ENCODE peak calls at places on chromosomes 12 and 14, in ten cellular contexts. T is cardiac muscle cell; W is breast epithelium; Q is pancreas; M is right atrium auricular region; E is caudate nucleus; U is H9; C is right cardiac atrium; B is HCT116; V is CD8-positive, alpha-beta T cell. H is an unnamed sample.

GRCh38 chr12:79934309-79935020 is 432 bp downstream of the PPP1R12A start:
- DNase-seq in W (peak), C (no peak), T (peak), E (peak), V (no peak), M (no peak), B (no peak), U (peak), Q (peak), H (peak)

GRCh38 chr14:65167072-65167645 is 64.8 kb upstream of the MAX start:
- DNase-seq in U (no peak), W (no peak), E (no peak), M (no peak), Q (no peak), B (no peak), V (no peak), C (no peak), T (no peak), H (no peak)

GRCh38 chr14:50521912-50522341 is 10.4 kb downstream of the MAP4K5 start:
- DNase-seq in Q (no peak), E (no peak), M (no peak), U (no peak), W (no peak), T (no peak), C (no peak), V (no peak), B (no peak), H (no peak)

GRCh38 chr12:70052931-70053497 is 190.2 kb upstream of the CNOT2 start:
- DNase-seq in C (peak), V (no peak), B (peak), M (peak), U (no peak), Q (no peak), T (no peak), W (no peak), E (no peak), H (no peak)

GRCh38 chr12:68743416-68743815 is 2.6 kb upstream of the SLC35E3 start:
- DNase-seq in V (no peak), M (no peak), U (no peak), T (no peak), E (no peak), B (no peak), Q (no peak), C (no peak), W (no peak), H (no peak)

GRCh38 chr12:53991077-53991460 is 6.1 kb downstream of the HOXC10 start:
- DNase-seq in C (no peak), B (no peak), M (no peak), E (no peak), Q (no peak), W (no peak), U (no peak), V (no peak), T (no peak), H (no peak)

GRCh38 chr14:81423504-81423903 is 23.4 kb upstream of the STON2 start:
- DNase-seq in E (no peak), C (peak), U (no peak), B (no peak), Q (no peak), T (no peak), M (no peak), V (no peak), W (no peak), H (no peak)

GRCh38 chr12:53575502-53576264 is 50.5 kb downstream of the ATF7 start:
- DNase-seq in U (no peak), E (no peak), B (no peak), C (no peak), W (no peak), Q (no peak), V (no peak), T (no peak), M (no peak), H (no peak)

GRCh38 chr12:7832059-7832696 is 40.5 kb downstream of the SLC2A14 start:
- DNase-seq in U (peak), V (no peak), B (peak), E (no peak), T (peak), M (no peak), W (no peak), C (no peak), Q (no peak), H (no peak)

GRCh38 chr12:104365921-104366410 is 62.4 kb downstream of the EID3 start:
- DNase-seq in Q (no peak), T (no peak), U (no peak), V (no peak), C (no peak), B (no peak), M (no peak), E (no peak), W (no peak), H (no peak)

GRCh38 chr14:84087986-84088531 is 1441.9 kb upstream of the FLRT2 start:
- DNase-seq in U (no peak), M (no peak), E (no peak), T (no peak), B (no peak), V (no peak), C (no peak), Q (no peak), W (no peak), H (no peak)

GRCh38 chr14:68941820-68942219 is 37.3 kb downstream of the ACTN1 start:
- DNase-seq in Q (peak), V (no peak), B (no peak), T (peak), W (peak), E (no peak), M (peak), C (peak), U (peak), H (peak)

GRCh38 chr14:83958359-83958758 is 1571.6 kb upstream of the FLRT2 start:
- DNase-seq in B (no peak), C (no peak), T (no peak), Q (no peak), M (no peak), V (no peak), W (no peak), U (no peak), E (no peak), H (no peak)

GRCh38 chr12:109358154-109358869 is 10.6 kb downstream of the MYO1H start:
- DNase-seq in T (no peak), B (no peak), V (no peak), M (no peak), Q (no peak), W (no peak), U (no peak), C (no peak), E (no peak), H (no peak)

GRCh38 chr12:6228535-6229223 is 28.5 kb downstream of the CD9 start:
- DNase-seq in W (no peak), U (no peak), C (no peak), V (no peak), T (no peak), B (no peak), M (no peak), E (no peak), Q (no peak), H (no peak)

GRCh38 chr12:6225630-6226001 is 25.4 kb downstream of the CD9 start:
- DNase-seq in W (no peak), U (no peak), M (no peak), Q (no peak), C (no peak), T (no peak), V (no peak), B (no peak), E (no peak), H (no peak)

GRCh38 chr12:6224550-6224949 is 24.4 kb downstream of the CD9 start:
- DNase-seq in C (peak), V (no peak), M (no peak), U (no peak), Q (no peak), W (no peak), B (no peak), E (peak), T (no peak), H (peak)

GRCh38 chr12:6226701-6227096 is 26.5 kb downstream of the CD9 start:
- DNase-seq in C (peak), B (no peak), M (no peak), Q (no peak), E (no peak), V (no peak), W (no peak), U (no peak), T (no peak), H (no peak)

GRCh38 chr12:6226002-6226700 is 26.0 kb downstream of the CD9 start:
- DNase-seq in E (peak), C (peak), Q (no peak), V (no peak), T (no peak), M (peak), U (no peak), B (no peak), W (peak), H (peak)
- H3K27ac ChIP-seq in E (peak), C (peak), Q (no peak), V (no peak), T (no peak), M (peak), U (no peak), B (no peak), W (peak), H (peak)

GRCh38 chr14:101843038-101843437 is 81.5 kb downstream of the PPP2R5C start:
- DNase-seq in W (no peak), T (no peak), M (no peak), Q (no peak), E (no peak), V (no peak), U (no peak), C (no peak), B (no peak), H (no peak)
- H3K27ac ChIP-seq in W (no peak), T (no peak), M (no peak), Q (peak), E (no peak), V (no peak), U (no peak), C (no peak), B (no peak), H (no peak)

DNA sequence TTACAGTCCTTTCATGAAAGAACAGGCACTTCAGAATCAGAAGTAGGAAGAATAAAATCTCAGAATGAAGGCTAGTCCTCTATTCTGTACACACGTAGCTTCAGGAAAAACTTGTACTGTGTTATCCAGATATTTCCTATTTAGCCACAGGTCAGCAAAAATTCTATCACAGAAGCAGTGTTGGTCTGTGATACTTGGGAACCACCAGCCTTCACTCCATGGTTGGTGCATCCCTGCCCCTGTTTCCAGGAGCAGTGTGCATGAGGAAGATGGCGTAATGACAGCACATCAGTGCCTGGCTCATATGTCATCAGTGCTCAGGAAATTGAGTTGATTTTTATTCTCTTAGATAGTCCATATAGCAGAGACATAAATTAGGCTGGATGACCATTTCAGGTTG is 87.7 kb downstream of the SAMD4A start:
- DNase-seq in U (no peak), T (no peak), V (no peak), Q (no peak), W (no peak), E (no peak), C (no peak), B (no peak), M (no peak), H (no peak)
- H3K27ac ChIP-seq in U (no peak), T (peak), V (no peak), Q (no peak), W (peak), E (no peak), C (no peak), B (peak), M (peak), H (peak)

DNA sequence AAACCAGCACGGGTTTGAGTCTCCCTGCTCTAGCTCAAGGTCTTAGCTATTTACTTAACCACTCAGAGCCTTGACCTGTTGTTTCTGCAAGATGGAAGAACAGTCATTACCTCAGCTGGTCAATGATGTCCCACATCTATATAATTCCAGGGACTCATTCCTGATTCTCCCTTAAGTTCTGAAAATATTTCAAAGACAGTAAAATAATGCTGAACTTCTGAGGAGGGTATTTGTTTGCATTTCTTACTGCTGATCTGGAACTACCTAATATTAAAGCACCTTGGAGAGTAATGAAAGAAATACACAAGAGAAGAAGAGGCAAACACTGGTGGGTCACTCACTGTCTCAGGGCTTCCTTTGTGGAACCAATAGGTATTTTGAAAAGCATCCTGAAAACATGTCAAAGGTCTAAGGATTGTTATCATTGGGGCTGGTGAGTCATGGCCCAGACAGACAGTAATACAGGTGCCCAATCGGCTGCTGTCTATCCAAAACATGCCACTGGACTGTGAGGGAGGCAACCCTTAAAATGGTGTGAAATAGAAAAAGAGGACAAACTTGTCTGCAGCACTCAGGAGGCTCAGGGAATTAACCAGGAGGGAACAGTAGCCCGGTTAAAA is 88.7 kb upstream of the EGLN3 start:
- DNase-seq in V (no peak), M (no peak), C (no peak), B (no peak), E (no peak), U (no peak), W (no peak), Q (no peak), T (no peak), H (no peak)
- H3K27ac ChIP-seq in V (no peak), M (no peak), C (no peak), B (no peak), E (no peak), U (no peak), W (no peak), Q (no peak), T (no peak), H (no peak)

GRCh38 chr12:116880213-116880816 is 926 bp downstream of the HRK start:
- DNase-seq in T (no peak), B (no peak), C (no peak), E (no peak), V (no peak), W (no peak), Q (no peak), U (peak), M (no peak), H (no peak)

GRCh38 chr12:116880817-116881324 is 370 bp downstream of the HRK start:
- DNase-seq in C (no peak), W (no peak), M (no peak), E (no peak), Q (peak), V (no peak), B (no peak), T (peak), U (peak), H (no peak)

GRCh38 chr12:116876151-116876869 is 4.9 kb downstream of the HRK start:
- DNase-seq in E (no peak), W (no peak), M (no peak), Q (no peak), V (no peak), B (no peak), T (no peak), C (no peak), U (peak), H (no peak)

GRCh38 chr12:116879509-116880212 is 1.6 kb downstream of the HRK start:
- DNase-seq in T (no peak), W (no peak), Q (no peak), C (no peak), B (no peak), V (no peak), E (no peak), U (peak), M (no peak), H (no peak)

DNA sequence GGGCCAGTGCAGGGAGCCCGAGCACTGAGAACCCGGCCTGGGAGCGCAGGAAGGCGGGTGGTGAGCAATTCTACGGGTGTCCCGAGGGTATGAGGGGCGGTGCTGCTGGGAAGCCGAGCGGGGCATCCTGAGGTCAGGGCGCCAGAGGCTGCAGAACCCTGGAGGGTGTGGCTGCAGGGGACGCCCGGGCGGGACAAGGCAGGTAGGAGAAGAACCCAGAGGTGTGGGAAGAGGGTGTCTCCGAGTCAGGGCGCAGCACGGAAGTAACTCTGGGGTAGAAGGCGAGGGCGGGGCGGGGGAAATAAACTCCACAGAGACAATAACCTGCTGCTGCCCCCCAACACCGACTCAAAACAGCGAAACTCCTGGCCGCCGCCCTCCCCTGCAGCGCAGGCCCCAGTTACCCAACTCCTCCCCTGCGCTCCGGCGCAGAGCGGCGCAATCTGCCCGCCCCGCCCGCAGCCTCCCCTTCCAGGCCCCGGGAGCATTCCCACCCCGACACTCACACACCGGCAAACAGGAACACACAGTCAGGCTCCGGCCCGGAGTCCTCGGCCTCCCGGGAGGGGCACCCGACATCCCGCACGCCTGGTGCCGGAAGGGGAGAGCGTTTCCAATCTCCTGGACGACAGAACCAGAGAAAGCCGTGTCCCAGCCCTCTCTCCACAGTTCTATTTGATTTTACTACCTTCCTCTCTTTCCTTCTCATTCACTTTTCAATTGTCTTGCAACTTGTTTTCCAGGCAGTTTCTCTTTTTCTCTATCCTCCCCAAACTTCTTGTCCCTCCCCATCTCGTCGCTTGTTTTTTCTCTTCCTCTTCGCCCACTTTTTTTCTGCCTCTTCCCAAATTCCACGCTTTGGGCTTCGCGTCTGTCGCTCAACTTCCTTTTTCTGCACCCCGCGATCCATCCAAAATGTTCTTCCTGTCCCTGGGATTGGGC is 2.4 kb downstream of the HRK start:
- DNase-seq in U (peak), B (no peak), Q (no peak), W (no peak), C (no peak), V (no peak), E (no peak), T (peak), M (no peak), H (no peak)
- H3K27ac ChIP-seq in U (no peak), B (peak), Q (no peak), W (no peak), C (no peak), V (no peak), E (no peak), T (no peak), M (no peak), H (no peak)

GRCh38 chr14:101723061-101723595 is 38.4 kb upstream of the PPP2R5C start:
- DNase-seq in W (no peak), C (no peak), U (no peak), B (no peak), M (no peak), E (no peak), Q (no peak), T (no peak), V (no peak), H (peak)

GRCh38 chr14:101719708-101720107 is 41.8 kb upstream of the PPP2R5C start:
- DNase-seq in U (peak), T (peak), M (no peak), E (peak), V (no peak), C (peak), Q (no peak), W (no peak), B (no peak), H (peak)

GRCh38 chr14:101719045-101719645 is 42.4 kb upstream of the PPP2R5C start:
- DNase-seq in E (no peak), C (no peak), V (no peak), M (peak), T (peak), U (no peak), B (no peak), W (no peak), Q (no peak), H (peak)

GRCh38 chr14:101721111-101721510 is 40.4 kb upstream of the PPP2R5C start:
- DNase-seq in E (no peak), Q (no peak), U (no peak), B (no peak), W (no peak), C (no peak), M (peak), V (no peak), T (no peak), H (peak)

DNA sequence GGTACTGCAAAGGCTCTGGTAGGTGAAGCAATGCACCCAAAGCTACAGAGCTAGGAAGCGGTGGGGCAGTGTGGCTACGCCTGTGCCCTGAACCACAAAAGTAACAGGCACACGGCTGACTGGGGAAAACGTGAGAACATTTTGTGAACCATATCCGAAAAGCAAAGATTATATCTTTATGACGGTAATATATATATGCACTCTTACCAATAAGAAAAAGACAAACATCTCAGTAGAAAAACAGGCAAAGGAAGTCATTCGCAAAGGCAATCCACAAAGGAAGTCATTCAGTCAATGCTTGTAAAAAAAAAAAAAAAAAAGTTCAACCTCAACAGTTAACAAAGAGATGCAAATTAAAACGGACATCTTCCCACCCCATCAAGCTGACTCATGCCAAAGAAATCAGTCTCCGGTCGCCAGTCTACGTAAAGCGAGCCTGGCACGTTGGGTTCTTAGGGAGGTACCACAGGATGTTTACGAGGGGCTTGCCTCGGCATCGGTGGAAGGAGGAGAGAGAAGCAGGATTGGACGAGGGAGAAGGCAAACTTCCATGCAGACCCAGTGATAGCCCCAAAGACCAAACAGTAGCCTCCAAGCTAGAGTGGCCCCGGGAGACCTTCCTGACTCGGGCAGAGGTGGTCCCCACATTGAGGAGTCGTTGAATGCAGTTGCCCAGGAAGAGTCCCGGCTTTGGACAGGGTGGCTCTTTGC is 39.4 kb upstream of the PPP2R5C start:
- DNase-seq in E (no peak), Q (no peak), W (peak), V (peak), M (peak), C (peak), B (no peak), U (peak), T (no peak), H (peak)
- H3K27ac ChIP-seq in E (no peak), Q (no peak), W (peak), V (peak), M (peak), C (peak), B (no peak), U (peak), T (no peak), H (peak)

DNA sequence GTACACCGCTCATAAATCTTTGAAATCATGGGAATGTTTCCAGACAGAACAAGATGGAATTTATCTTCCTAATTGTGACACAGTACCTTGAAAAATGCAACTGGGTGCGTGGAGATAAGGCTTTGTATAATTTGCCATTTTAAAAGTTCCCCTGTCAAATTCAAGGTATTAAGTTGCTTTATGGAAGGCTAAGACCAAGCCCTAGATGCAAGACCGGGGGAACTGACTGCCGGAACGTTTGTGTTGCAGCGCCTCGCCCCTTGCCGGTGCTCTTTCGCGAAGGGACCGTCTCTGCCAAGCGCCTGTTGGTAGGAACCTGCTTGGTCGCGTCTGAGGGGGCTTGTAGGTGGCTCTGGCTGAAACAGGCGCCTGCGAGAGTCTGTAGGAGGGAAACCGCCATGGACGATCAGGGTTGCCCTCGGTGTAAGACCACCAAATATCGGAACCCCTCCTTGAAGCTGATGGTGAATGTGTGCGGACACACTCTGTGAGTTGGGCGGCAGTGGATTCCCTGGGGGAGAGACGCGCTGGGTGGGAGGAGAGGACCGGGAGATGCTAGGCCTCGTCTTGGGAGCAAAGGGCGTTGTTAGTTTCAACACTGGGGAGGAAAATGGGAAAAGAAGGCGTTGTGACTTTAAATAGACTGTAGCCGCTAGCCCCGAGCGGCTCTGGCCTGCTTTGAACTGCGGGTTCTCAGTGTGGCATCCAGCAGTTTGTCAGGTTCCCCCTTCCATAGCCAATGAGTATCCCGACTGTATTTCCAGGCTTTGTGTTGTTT is at the start of gene MNAT1:
- DNase-seq in T (peak), E (peak), Q (peak), V (peak), W (peak), M (peak), U (peak), C (peak), B (peak), H (peak)
- H3K27ac ChIP-seq in T (peak), E (peak), Q (no peak), V (peak), W (peak), M (peak), U (no peak), C (peak), B (peak), H (peak)